ENCODE peak calls at places on chromosomes 16 and 17, in four cellular contexts. K is SK-N-SH, D is body of pancreas, W is cardiac fibroblast. N is an unnamed sample.

GRCh38 chr17:1931759-1932579 is 93.2 kb downstream of the RTN4RL1 start:
- DNase-seq in K (no peak), D (peak; percentile 70), W (no peak), N (peak; percentile 65)

GRCh38 chr16:81797443-81797842 is 18.4 kb downstream of the PLCG2 start:
- DNase-seq in K (no peak), D (no peak), W (no peak), N (no peak)

GRCh38 chr17:8163978-8164814 is 1.4 kb upstream of the VAMP2 start:
- DNase-seq in K (no peak), D (peak; percentile 73), W (peak; percentile 61), N (no peak)

GRCh38 chr17:41802961-41803682 is 8.6 kb downstream of the P3H4 start:
- DNase-seq in K (no peak), D (no peak), W (no peak), N (no peak)

GRCh38 chr16:21150375-21151001 is at the start of gene DNAH3:
- DNase-seq in K (peak; percentile 41), D (peak; percentile 51), W (no peak), N (no peak)

GRCh38 chr17:29838961-29839360 is 91.1 kb downstream of the SSH2 start:
- DNase-seq in K (peak; percentile 62), D (no peak), W (no peak), N (no peak)

GRCh38 chr16:2429037-2429770 is at the start of gene CCNF:
- DNase-seq in K (peak; percentile 100), D (peak; percentile 98), W (peak; percentile 94), N (peak; percentile 85)

GRCh38 chr17:63702223-63702577 is 2.3 kb upstream of the LIMD2 start:
- DNase-seq in K (no peak), D (no peak), W (no peak), N (no peak)

GRCh38 chr17:78329263-78330059 is 30.4 kb downstream of the SOCS3 start:
- DNase-seq in K (peak; percentile 41), D (no peak), W (peak; percentile 83), N (no peak)

GRCh38 chr17:33416131-33416530 is 123.0 kb upstream of the ASIC2 start:
- DNase-seq in K (no peak), D (no peak), W (no peak), N (no peak)

GRCh38 chr17:13601317-13601775 is 383 bp downstream of the HS3ST3A1 start:
- DNase-seq in K (peak; percentile 52), D (no peak), W (no peak), N (no peak)

GRCh38 chr17:1880851-1881630 is 51.2 kb downstream of the RPA1 start:
- DNase-seq in K (no peak), D (no peak), W (peak; percentile 11), N (no peak)

GRCh38 chr17:18987862-18988545 is 16.6 kb downstream of the FAM83G start:
- DNase-seq in K (no peak), D (no peak), W (no peak), N (no peak)

GRCh38 chr17:32445976-32446375 is 1.7 kb downstream of the PSMD11 start:
- DNase-seq in K (no peak), D (no peak), W (peak; percentile 65), N (no peak)

DNA sequence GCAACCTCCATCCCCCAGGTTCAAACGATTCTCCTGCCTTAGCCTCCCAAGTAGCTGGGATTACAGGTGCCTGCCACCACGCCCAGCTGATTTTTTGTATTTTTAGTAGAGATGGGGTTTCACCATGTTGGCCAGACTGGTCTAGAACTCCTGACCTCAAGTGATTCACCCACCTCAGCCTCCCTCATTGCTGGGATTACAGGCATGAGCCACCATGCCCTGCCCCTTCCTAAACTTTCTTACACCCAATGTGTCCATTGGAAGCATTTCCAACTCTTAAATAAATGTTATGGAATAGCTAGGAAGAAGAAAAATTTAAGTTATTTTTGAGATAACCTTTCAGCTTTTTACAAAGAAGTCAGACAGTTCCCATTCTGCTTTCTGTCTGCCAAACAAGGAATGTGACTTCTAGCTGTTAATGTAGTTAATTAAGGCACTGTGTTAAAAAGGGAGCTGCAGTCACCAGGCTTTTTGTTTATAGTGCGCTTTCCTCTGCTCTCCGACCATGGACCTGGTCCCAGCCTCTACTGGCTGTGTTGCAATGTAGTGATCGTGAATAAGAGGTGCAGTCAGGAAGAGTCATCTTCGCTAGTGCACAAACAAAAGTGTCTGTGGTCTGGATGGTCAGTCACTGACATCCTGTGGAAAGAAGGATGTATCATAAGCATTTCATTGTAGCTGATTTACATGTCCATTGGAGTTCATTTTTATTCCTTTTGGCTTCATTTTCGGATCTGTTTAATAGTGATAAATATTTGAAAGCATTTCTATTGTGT is 39.7 kb downstream of the USP10 start:
- DNase-seq in K (no peak), D (no peak), W (peak; percentile 92), N (peak; percentile 56)
- H3K4me3 ChIP-seq in K (no peak overlapping the region), D (no peak overlapping the region), W (no peak overlapping the region), N (no peak overlapping the region)

GRCh38 chr17:28402224-28402630 is 3.8 kb downstream of the SLC46A1 start:
- DNase-seq in K (no peak), D (no peak), W (no peak), N (no peak)
- H3K4me3 ChIP-seq in K (no peak overlapping the region), D (no peak overlapping the region), W (no peak overlapping the region), N (no peak overlapping the region)

DNA sequence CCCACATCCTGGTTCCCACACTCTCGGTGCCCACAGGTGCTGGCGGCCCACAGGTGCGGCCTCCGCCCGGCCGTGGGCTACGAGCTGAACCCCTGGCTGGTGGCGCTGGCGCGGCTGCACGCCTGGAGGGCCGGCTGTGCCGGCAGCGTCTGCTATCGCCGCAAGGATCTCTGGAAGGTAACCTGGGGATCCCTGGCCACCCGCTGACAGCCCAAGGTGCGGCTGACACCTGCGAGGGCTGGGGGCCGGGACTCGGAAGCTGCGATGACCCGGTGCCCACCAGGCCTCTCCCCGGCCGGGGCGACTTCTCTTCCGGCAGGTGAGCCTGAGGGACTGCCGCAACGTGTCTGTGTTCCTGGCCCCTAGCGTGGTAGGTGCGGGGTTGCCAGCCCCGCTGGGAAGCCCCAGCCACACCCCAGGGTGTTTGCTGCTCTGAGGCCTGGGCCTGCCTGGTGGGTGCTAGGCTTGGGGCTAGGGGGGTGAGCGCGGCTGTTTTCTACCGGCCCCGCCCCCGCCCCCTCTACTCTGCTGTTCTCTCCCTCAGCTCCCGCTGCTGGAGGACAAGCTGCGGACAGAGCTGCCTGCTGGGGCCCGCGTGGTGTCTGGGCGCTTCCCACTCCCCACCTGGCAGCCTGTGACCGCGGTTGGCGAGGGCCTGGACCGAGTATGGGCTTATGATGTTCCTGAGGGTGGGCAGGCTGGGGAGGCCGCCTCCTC is 977 bp downstream of the ANTKMT start:
- DNase-seq in K (peak; percentile 60), D (no peak), W (no peak), N (no peak)
- H3K4me3 ChIP-seq in K (peak overlapping the region; percentile 89), D (no peak overlapping the region), W (peak overlapping the region; percentile 77), N (peak overlapping the region; percentile 66)

GRCh38 chr17:40542562-40543411 is 22.5 kb downstream of the CCR7 start:
- DNase-seq in K (peak; percentile 88), D (peak; percentile 68), W (peak; percentile 99), N (peak; percentile 86)
- H3K4me3 ChIP-seq in K (no peak overlapping the region), D (no peak overlapping the region), W (no peak overlapping the region), N (no peak overlapping the region)

GRCh38 chr17:4498461-4499397 is at the start of gene SPNS2:
- DNase-seq in K (peak; percentile 97), D (peak; percentile 70), W (peak; percentile 33), N (no peak)

GRCh38 chr17:4500188-4500565 is 1.5 kb downstream of the SPNS2 start:
- DNase-seq in K (no peak), D (no peak), W (no peak), N (no peak)

GRCh38 chr17:4497101-4497824 is 1.4 kb upstream of the SPNS2 start:
- DNase-seq in K (no peak), D (peak; percentile 67), W (peak; percentile 18), N (no peak)

GRCh38 chr17:4501295-4501949 is 2.7 kb downstream of the SPNS2 start:
- DNase-seq in K (no peak), D (no peak), W (no peak), N (no peak)

GRCh38 chr17:4499431-4500187 is 928 bp downstream of the SPNS2 start:
- DNase-seq in K (peak; percentile 75), D (no peak), W (peak; percentile 13), N (no peak)
- H3K4me3 ChIP-seq in K (no peak overlapping the region), D (peak overlapping the region; percentile 32), W (no peak overlapping the region), N (no peak overlapping the region)